ENCODE peak calls at places on chromosome 7, in six cellular contexts. U is Peyer's patch, R is heart left ventricle, O is IMR-90, V is PC-9, C is cardiac muscle cell. D is an unnamed sample.

GRCh38 chr7:68192941-68193340 is 1196.3 kb downstream of the TYW1 start:
- DNase-seq in U (no peak), R (no peak), O (no peak), V (no peak), C (no peak), D (no peak)

GRCh38 chr7:158495780-158496179 is 91.8 kb downstream of the PTPRN2 start:
- DNase-seq in U (no peak), R (no peak), O (no peak), V (peak), C (peak), D (no peak)

GRCh38 chr7:30474485-30474884 is 4.1 kb downstream of the NOD1 start:
- DNase-seq in U (no peak), R (no peak), O (no peak), V (no peak), C (no peak), D (no peak)

GRCh38 chr7:31890198-31890597 is 180.0 kb downstream of the PDE1C start:
- DNase-seq in U (no peak), R (no peak), O (peak), V (no peak), C (no peak), D (no peak)

GRCh38 chr7:132249591-132249971 is 326.7 kb downstream of the PLXNA4 start:
- DNase-seq in U (no peak), R (no peak), O (no peak), V (no peak), C (peak), D (peak)

GRCh38 chr7:14340415-14341079 is 351.1 kb upstream of the ETV1 start:
- DNase-seq in U (no peak), R (no peak), O (no peak), V (no peak), C (no peak), D (no peak)

GRCh38 chr7:116702046-116702445 is 30.1 kb downstream of the MET start:
- DNase-seq in U (no peak), R (no peak), O (no peak), V (peak), C (no peak), D (no peak)

GRCh38 chr7:128030999-128031681 is at the start of gene LRRC4:
- DNase-seq in U (peak), R (peak), O (peak), V (peak), C (peak), D (no peak)

GRCh38 chr7:14501436-14501835 is 401.1 kb downstream of the DGKB start:
- DNase-seq in U (no peak), R (no peak), O (no peak), V (no peak), C (no peak), D (no peak)

GRCh38 chr7:137531671-137532070 is 188.1 kb upstream of the PTN start:
- DNase-seq in U (no peak), R (no peak), O (no peak), V (no peak), C (no peak), D (no peak)

GRCh38 chr7:112790651-112790973 is 419 bp upstream of the TMEM168 start:
- DNase-seq in U (no peak), R (no peak), O (no peak), V (no peak), C (no peak), D (no peak)

GRCh38 chr7:96284838-96285237 is 37.1 kb downstream of the SLC25A13 start:
- DNase-seq in U (no peak), R (no peak), O (no peak), V (no peak), C (no peak), D (no peak)

GRCh38 chr7:40570218-40570617 is 435.4 kb downstream of the SUGCT start:
- DNase-seq in U (no peak), R (no peak), O (peak), V (no peak), C (peak), D (no peak)

GRCh38 chr7:103947026-103947655 is 42.3 kb downstream of the RELN start:
- DNase-seq in U (no peak), R (no peak), O (peak), V (no peak), C (no peak), D (no peak)

GRCh38 chr7:28802450-28802849 is 155.7 kb downstream of the TRIL start:
- DNase-seq in U (no peak), R (no peak), O (no peak), V (no peak), C (no peak), D (peak)

GRCh38 chr7:83872501-83872900 is 223.6 kb upstream of the SEMA3E start:
- DNase-seq in U (no peak), R (no peak), O (no peak), V (no peak), C (no peak), D (no peak)

GRCh38 chr7:157250605-157251228 is 86.1 kb upstream of the DNAJB6 start:
- DNase-seq in U (peak), R (no peak), O (peak), V (peak), C (peak), D (no peak)

GRCh38 chr7:1914743-1915142 is 244.7 kb downstream of the ELFN1 start:
- DNase-seq in U (no peak), R (peak), O (no peak), V (no peak), C (no peak), D (no peak)

GRCh38 chr7:113371376-113372043 is 253.2 kb upstream of the SMIM30 start:
- DNase-seq in U (no peak), R (no peak), O (peak), V (no peak), C (no peak), D (no peak)

GRCh38 chr7:85150624-85151023 is 36.2 kb downstream of the SEMA3D start:
- DNase-seq in U (no peak), R (no peak), O (no peak), V (no peak), C (no peak), D (no peak)

GRCh38 chr7:55887786-55888185 is 530 bp downstream of the ZNF713 start:
- DNase-seq in U (no peak), R (no peak), O (no peak), V (peak), C (peak), D (no peak)

GRCh38 chr7:1919539-1920265 is 249.6 kb downstream of the ELFN1 start:
- DNase-seq in U (no peak), R (peak), O (peak), V (no peak), C (peak), D (no peak)

GRCh38 chr7:151396328-151396970 is 13.4 kb downstream of the WDR86 start:
- DNase-seq in U (no peak), R (no peak), O (no peak), V (no peak), C (no peak), D (no peak)

GRCh38 chr7:116445447-116445846 is 54.1 kb upstream of the CAV2 start:
- DNase-seq in U (no peak), R (no peak), O (no peak), V (no peak), C (no peak), D (no peak)

GRCh38 chr7:44288811-44289340 is 36.5 kb downstream of the CAMK2B start:
- DNase-seq in U (peak), R (peak), O (no peak), V (no peak), C (no peak), D (no peak)

GRCh38 chr7:37284805-37285211 is 163.9 kb downstream of the ELMO1 start:
- DNase-seq in U (peak), R (peak), O (no peak), V (peak), C (peak), D (no peak)

GRCh38 chr7:75914169-75914654 is 743 bp upstream of the POR start:
- DNase-seq in U (no peak), R (peak), O (no peak), V (no peak), C (no peak), D (no peak)

GRCh38 chr7:91287685-91288084 is 23.5 kb downstream of the FZD1 start:
- DNase-seq in U (no peak), R (peak), O (peak), V (no peak), C (peak), D (no peak)

GRCh38 chr7:85274452-85274851 is 87.6 kb upstream of the SEMA3D start:
- DNase-seq in U (no peak), R (no peak), O (no peak), V (no peak), C (no peak), D (no peak)

GRCh38 chr7:27705200-27705594 is 34.8 kb upstream of the TAX1BP1 start:
- DNase-seq in U (no peak), R (no peak), O (no peak), V (no peak), C (no peak), D (no peak)

GRCh38 chr7:128145191-128145590 is 95.9 kb upstream of the LEP start:
- DNase-seq in U (no peak), R (no peak), O (no peak), V (no peak), C (no peak), D (no peak)

GRCh38 chr7:143013473-143013872 is 13.5 kb downstream of the OR9A2 start:
- DNase-seq in U (no peak), R (no peak), O (no peak), V (no peak), C (no peak), D (no peak)
- H3K4me3 ChIP-seq in U (no peak), R (no peak), O (no peak), V (no peak), C (no peak), D (no peak)

DNA sequence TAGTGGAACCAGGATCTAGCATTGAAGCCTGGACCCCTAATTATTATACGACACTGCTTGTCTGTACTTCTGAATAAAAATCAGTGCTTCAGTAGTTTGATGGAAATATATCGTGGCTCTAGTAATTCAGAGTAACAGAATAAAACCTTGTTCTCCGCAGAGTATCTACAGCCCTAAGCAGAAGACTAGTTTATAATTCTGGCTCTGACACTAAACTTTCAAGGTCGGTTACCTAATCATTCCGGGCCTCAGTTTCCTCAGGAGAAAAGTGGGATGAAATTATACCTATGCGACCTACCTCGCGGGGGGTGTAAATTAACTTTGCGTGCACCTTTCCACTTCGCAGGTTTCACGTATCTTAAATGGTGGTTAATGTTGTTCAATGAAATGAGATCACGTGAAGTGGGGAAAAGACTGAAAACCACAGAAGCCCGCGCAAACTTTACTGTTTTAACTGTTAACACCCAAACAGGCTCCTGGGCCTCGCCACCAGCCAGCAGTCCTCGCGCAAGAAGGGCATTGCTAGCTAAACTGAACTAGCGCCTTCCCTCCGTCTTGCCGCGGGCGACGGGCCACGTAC is 615 bp downstream of the THAP5 start:
- DNase-seq in U (no peak), R (no peak), O (no peak), V (no peak), C (no peak), D (no peak)
- TF ChIP-seq CTCF in U (no peak), R (no peak), O (no peak), V (no peak), C (no peak), D (no peak)

GRCh38 chr7:100132697-100133137 is 6.0 kb downstream of the MBLAC1 start:
- DNase-seq in U (peak), R (no peak), O (peak), V (peak), C (peak), D (no peak)

GRCh38 chr7:100127866-100128601 is 1.3 kb downstream of the MBLAC1 start:
- DNase-seq in U (peak), R (no peak), O (no peak), V (no peak), C (peak), D (no peak)

GRCh38 chr7:100128602-100128963 is 1.8 kb downstream of the MBLAC1 start:
- DNase-seq in U (no peak), R (no peak), O (no peak), V (no peak), C (no peak), D (no peak)

GRCh38 chr7:100132126-100132525 is 5.4 kb downstream of the MBLAC1 start:
- DNase-seq in U (no peak), R (no peak), O (no peak), V (no peak), C (no peak), D (no peak)

GRCh38 chr7:100130608-100131453 is 4.1 kb downstream of the MBLAC1 start:
- DNase-seq in U (peak), R (peak), O (peak), V (peak), C (peak), D (no peak)
- H3K4me3 ChIP-seq in U (peak), R (no peak), O (no peak), V (no peak), C (no peak), D (no peak)

DNA sequence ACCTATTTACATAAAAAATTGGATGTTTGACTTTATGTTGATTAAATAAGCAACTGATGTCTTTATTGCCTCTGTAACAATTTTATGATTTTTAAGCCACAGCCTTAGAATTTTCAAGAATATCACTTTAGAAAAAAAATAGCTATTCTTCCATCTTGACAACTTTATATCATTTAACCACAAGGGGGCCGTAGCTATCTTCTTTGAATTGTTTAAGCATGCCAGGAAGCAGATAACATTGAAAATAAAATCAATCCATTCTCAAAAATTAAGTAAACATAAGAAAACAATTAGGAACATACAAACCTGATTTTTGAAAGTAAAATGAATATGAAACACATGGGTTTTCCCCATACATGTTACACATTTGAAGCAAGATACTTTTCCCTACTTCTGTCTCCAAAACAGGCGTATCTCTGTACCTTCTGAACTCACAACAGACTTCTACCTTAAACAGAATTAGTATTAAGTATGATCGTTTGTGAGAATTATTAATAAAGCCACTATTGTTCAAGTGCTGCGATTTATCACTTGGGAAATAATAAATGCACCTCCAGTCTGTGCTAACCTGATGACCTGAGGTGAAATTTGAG is 209.0 kb downstream of the CACNA2D1 start:
- DNase-seq in U (no peak), R (no peak), O (peak), V (no peak), C (peak), D (no peak)
- TF ChIP-seq CTCF in U (no peak), R (peak), O (peak), V (peak), C (peak), D (peak)

DNA sequence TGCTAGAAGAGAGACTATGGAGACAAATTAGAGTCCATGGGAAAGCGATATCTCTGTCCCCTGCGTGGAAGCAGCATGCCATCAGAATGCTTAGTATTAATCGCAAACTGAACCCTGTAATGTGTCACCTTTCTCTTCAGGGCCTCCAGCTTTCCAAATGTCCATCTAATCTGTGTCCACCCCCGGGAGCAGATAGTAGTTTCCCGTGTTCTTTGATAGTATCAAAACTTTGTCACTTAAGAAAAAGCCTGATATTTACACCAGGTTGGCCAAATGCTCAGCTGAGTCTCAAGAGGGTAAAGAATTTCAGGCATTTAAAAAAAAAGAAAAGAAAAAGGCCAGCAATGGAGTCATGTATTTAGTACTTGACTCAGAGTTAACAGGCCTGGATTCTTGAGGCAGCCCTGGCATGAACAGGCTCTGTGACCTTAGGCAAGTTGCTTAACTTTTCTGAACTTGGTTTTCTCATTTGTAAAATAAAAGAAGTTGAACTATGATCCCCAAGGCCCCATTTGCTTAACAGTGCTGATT is 10.4 kb upstream of the GSAP start:
- DNase-seq in U (no peak), R (no peak), O (peak), V (no peak), C (peak), D (no peak)
- H3K4me3 ChIP-seq in U (no peak), R (no peak), O (peak), V (peak), C (no peak), D (no peak)

GRCh38 chr7:50860598-50860997 is 77.9 kb upstream of the GRB10 start:
- DNase-seq in U (no peak), R (no peak), O (no peak), V (no peak), C (no peak), D (no peak)

GRCh38 chr7:50857804-50858203 is 75.1 kb upstream of the GRB10 start:
- DNase-seq in U (no peak), R (peak), O (no peak), V (no peak), C (peak), D (no peak)

GRCh38 chr7:50856821-50857220 is 74.1 kb upstream of the GRB10 start:
- DNase-seq in U (no peak), R (no peak), O (no peak), V (no peak), C (no peak), D (no peak)

GRCh38 chr7:50860174-50860573 is 77.5 kb upstream of the GRB10 start:
- DNase-seq in U (no peak), R (no peak), O (no peak), V (no peak), C (no peak), D (no peak)

DNA sequence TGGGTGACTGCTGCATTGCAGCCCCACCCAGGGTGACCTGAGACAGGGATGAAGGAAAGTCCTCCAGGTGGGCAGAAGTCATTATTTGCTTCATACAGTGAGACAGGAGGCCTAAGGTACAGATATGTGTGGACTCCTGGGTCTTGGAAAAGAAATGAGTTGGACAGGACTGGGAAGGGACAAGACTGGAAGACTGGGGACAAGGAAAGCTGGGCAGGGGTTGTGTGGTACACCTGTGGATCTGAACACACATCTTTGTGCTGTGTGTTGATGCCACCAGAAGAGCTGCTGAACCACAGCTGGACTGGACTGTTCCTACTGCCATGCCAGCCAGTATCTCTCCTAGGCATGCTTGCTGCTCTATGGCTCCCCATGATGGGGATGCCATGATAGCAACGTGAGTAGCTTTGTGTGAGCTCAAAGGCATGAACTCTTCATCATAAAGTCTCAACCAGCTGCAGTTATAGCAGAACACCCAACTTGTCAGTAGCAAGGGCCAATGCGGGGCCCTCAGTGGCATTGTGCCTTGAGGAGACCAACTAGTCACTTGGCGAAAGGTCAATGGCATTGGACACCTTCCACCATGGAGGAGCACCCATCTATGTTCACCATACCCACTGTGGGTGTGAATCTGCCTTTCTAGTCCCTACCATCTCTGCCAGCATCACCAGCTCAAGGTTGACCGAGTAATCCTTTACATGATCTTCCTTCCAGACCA is 76.0 kb upstream of the GRB10 start:
- DNase-seq in U (no peak), R (no peak), O (no peak), V (no peak), C (no peak), D (no peak)
- TF ChIP-seq CTCF in U (no peak), R (no peak), O (no peak), V (no peak), C (no peak), D (no peak)

GRCh38 chr7:94907420-94908203 is at the start of gene PPP1R9A:
- DNase-seq in U (peak), R (peak), O (no peak), V (peak), C (peak), D (no peak)
- H3K4me3 ChIP-seq in U (peak), R (peak), O (peak), V (peak), C (peak), D (peak)

DNA sequence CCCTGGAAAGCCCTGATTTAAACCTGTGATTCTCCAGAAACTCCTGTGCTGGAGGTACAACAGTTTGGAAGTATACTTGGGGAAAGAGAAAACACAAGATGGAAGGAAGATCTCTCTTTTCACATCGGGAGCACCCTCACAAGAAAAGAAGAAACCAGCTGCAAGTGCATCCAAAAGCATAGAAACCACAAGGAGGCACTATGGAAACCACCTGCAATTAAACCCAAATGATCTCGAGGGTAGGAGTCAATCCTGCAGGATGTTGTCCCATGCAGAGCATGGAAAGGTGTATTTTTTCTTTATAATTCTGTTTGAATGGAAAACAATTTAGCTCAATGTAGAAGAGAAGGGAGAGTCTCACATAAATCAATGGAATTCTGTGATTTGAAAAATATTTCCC is 210.5 kb downstream of the TWIST1 start:
- DNase-seq in U (no peak), R (no peak), O (no peak), V (no peak), C (no peak), D (no peak)
- TF ChIP-seq CTCF in U (no peak), R (no peak), O (no peak), V (no peak), C (peak), D (peak)

D was measured in LNCaP clone FGC.